ENCODE peak calls at places on chromosomes 6 and 20, in four cellular contexts. One of them, this sample, is unnamed.

GRCh38 chr6:106287215-106287614 is 38.3 kb downstream of the ATG5 start:
- DNase-seq in Peyer's patch: no peak
- DNase-seq in cardiac muscle cell: no peak
- DNase-seq in activated B cell treated with CpG ODN at 0.5 μM for 24 hours: no peak
- DNase-seq in this sample: no peak

GRCh38 chr6:156919819-156920379 is 142.7 kb downstream of the ARID1B start:
- DNase-seq in Peyer's patch: no peak
- DNase-seq in cardiac muscle cell: no peak
- DNase-seq in activated B cell treated with CpG ODN at 0.5 μM for 24 hours: no peak
- DNase-seq in this sample: no peak

GRCh38 chr6:56040271-56040670 is 164.9 kb upstream of the BMP5 start:
- DNase-seq in Peyer's patch: no peak
- DNase-seq in cardiac muscle cell: no peak
- DNase-seq in activated B cell treated with CpG ODN at 0.5 μM for 24 hours: no peak
- DNase-seq in this sample: no peak

GRCh38 chr20:40702504-40702903 is 13.5 kb upstream of the MAFB start:
- DNase-seq in Peyer's patch: no peak
- DNase-seq in cardiac muscle cell: no peak
- DNase-seq in activated B cell treated with CpG ODN at 0.5 μM for 24 hours: no peak
- DNase-seq in this sample: no peak

GRCh38 chr6:20826378-20826777 is 292.1 kb downstream of the CDKAL1 start:
- DNase-seq in Peyer's patch: no peak
- DNase-seq in cardiac muscle cell: no peak
- DNase-seq in activated B cell treated with CpG ODN at 0.5 μM for 24 hours: no peak
- DNase-seq in this sample: no peak

GRCh38 chr6:80502871-80503270 is 396.4 kb downstream of the BCKDHB start:
- DNase-seq in Peyer's patch: no peak
- DNase-seq in cardiac muscle cell: no peak
- DNase-seq in activated B cell treated with CpG ODN at 0.5 μM for 24 hours: no peak
- DNase-seq in this sample: no peak

GRCh38 chr20:48317578-48317977 is 510.2 kb downstream of the PREX1 start:
- DNase-seq in Peyer's patch: no peak
- DNase-seq in cardiac muscle cell: no peak
- DNase-seq in activated B cell treated with CpG ODN at 0.5 μM for 24 hours: no peak
- DNase-seq in this sample: no peak

GRCh38 chr20:24914388-24915241 is 34.5 kb upstream of the CST7 start:
- DNase-seq in Peyer's patch: no peak
- DNase-seq in cardiac muscle cell: no peak
- DNase-seq in activated B cell treated with CpG ODN at 0.5 μM for 24 hours: no peak
- DNase-seq in this sample: no peak

GRCh38 chr20:58711266-58712051 is 18.9 kb downstream of the NPEPL1 start:
- DNase-seq in Peyer's patch: peak; percentile 38
- DNase-seq in cardiac muscle cell: no peak
- DNase-seq in activated B cell treated with CpG ODN at 0.5 μM for 24 hours: no peak
- DNase-seq in this sample: no peak

GRCh38 chr20:25508083-25508770 is 77.1 kb downstream of the NINL start:
- DNase-seq in Peyer's patch: peak; percentile 84
- DNase-seq in cardiac muscle cell: no peak
- DNase-seq in activated B cell treated with CpG ODN at 0.5 μM for 24 hours: no peak
- DNase-seq in this sample: no peak

GRCh38 chr6:14423330-14423729 is 305.8 kb downstream of the CD83 start:
- DNase-seq in Peyer's patch: no peak
- DNase-seq in cardiac muscle cell: no peak
- DNase-seq in activated B cell treated with CpG ODN at 0.5 μM for 24 hours: no peak
- DNase-seq in this sample: no peak

GRCh38 chr6:24205020-24205492 is 79.0 kb downstream of the NRSN1 start:
- DNase-seq in Peyer's patch: no peak
- DNase-seq in cardiac muscle cell: peak; percentile 62
- DNase-seq in activated B cell treated with CpG ODN at 0.5 μM for 24 hours: no peak
- DNase-seq in this sample: no peak

GRCh38 chr6:106574729-106575458 is 54.4 kb downstream of the RTN4IP1 start:
- DNase-seq in Peyer's patch: no peak
- DNase-seq in cardiac muscle cell: no peak
- DNase-seq in activated B cell treated with CpG ODN at 0.5 μM for 24 hours: no peak
- DNase-seq in this sample: no peak

GRCh38 chr6:12189150-12189549 is 101.0 kb upstream of the EDN1 start:
- DNase-seq in Peyer's patch: no peak
- DNase-seq in cardiac muscle cell: no peak
- DNase-seq in activated B cell treated with CpG ODN at 0.5 μM for 24 hours: no peak
- DNase-seq in this sample: no peak

GRCh38 chr6:105509506-105510331 is 106.8 kb upstream of the PREP start:
- DNase-seq in Peyer's patch: no peak
- DNase-seq in cardiac muscle cell: peak; percentile 43
- DNase-seq in activated B cell treated with CpG ODN at 0.5 μM for 24 hours: no peak
- DNase-seq in this sample: no peak

GRCh38 chr6:122712093-122712863 is 67.2 kb upstream of the FABP7 start:
- DNase-seq in Peyer's patch: no peak
- DNase-seq in cardiac muscle cell: no peak
- DNase-seq in activated B cell treated with CpG ODN at 0.5 μM for 24 hours: no peak
- DNase-seq in this sample: no peak

GRCh38 chr6:81838031-81838430 is 85.5 kb upstream of the TENT5A start:
- DNase-seq in Peyer's patch: no peak
- DNase-seq in cardiac muscle cell: peak; percentile 35
- DNase-seq in activated B cell treated with CpG ODN at 0.5 μM for 24 hours: no peak
- DNase-seq in this sample: no peak

GRCh38 chr6:125671323-125671722 is 78.1 kb upstream of the HEY2 start:
- DNase-seq in Peyer's patch: no peak
- DNase-seq in cardiac muscle cell: no peak
- DNase-seq in activated B cell treated with CpG ODN at 0.5 μM for 24 hours: no peak
- DNase-seq in this sample: no peak

GRCh38 chr6:157552171-157552747 is 171.3 kb downstream of the ZDHHC14 start:
- DNase-seq in Peyer's patch: no peak
- DNase-seq in cardiac muscle cell: no peak
- DNase-seq in activated B cell treated with CpG ODN at 0.5 μM for 24 hours: no peak
- DNase-seq in this sample: no peak

GRCh38 chr6:136526196-136526930 is 23.9 kb downstream of the MAP7 start:
- DNase-seq in Peyer's patch: no peak
- DNase-seq in cardiac muscle cell: peak; percentile 69
- DNase-seq in activated B cell treated with CpG ODN at 0.5 μM for 24 hours: no peak
- DNase-seq in this sample: peak; percentile 60

GRCh38 chr6:154555075-154555677 is 44.7 kb upstream of the CNKSR3 start:
- DNase-seq in Peyer's patch: peak; percentile 65
- DNase-seq in cardiac muscle cell: no peak
- DNase-seq in activated B cell treated with CpG ODN at 0.5 μM for 24 hours: no peak
- DNase-seq in this sample: no peak

GRCh38 chr6:376823-377571 is 14.6 kb upstream of the IRF4 start:
- DNase-seq in Peyer's patch: peak; percentile 55
- DNase-seq in cardiac muscle cell: no peak
- DNase-seq in activated B cell treated with CpG ODN at 0.5 μM for 24 hours: no peak
- DNase-seq in this sample: no peak

GRCh38 chr6:53049389-53049788 is 15.8 kb upstream of the FBXO9 start:
- DNase-seq in Peyer's patch: no peak
- DNase-seq in cardiac muscle cell: peak; percentile 78
- DNase-seq in activated B cell treated with CpG ODN at 0.5 μM for 24 hours: no peak
- DNase-seq in this sample: no peak

GRCh38 chr20:17992847-17993508 is 24.2 kb downstream of the MGME1 start:
- DNase-seq in Peyer's patch: no peak
- DNase-seq in cardiac muscle cell: no peak
- DNase-seq in activated B cell treated with CpG ODN at 0.5 μM for 24 hours: no peak
- DNase-seq in this sample: no peak

GRCh38 chr20:63314015-63314471 is 21.1 kb downstream of the COL20A1 start:
- DNase-seq in Peyer's patch: no peak
- DNase-seq in cardiac muscle cell: no peak
- DNase-seq in activated B cell treated with CpG ODN at 0.5 μM for 24 hours: no peak
- DNase-seq in this sample: no peak

GRCh38 chr6:44062771-44063560 is 64.3 kb downstream of the MRPL14 start:
- DNase-seq in Peyer's patch: no peak
- DNase-seq in cardiac muscle cell: no peak
- DNase-seq in activated B cell treated with CpG ODN at 0.5 μM for 24 hours: no peak
- DNase-seq in this sample: peak; percentile 66
- TF ChIP-seq CTCF in Peyer's patch: no peak
- TF ChIP-seq CTCF in cardiac muscle cell: peak; percentile 58
- TF ChIP-seq CTCF in activated B cell treated with CpG ODN at 0.5 μM for 24 hours: no peak
- TF ChIP-seq CTCF in this sample: peak; percentile 68

GRCh38 chr6:42511803-42512422 is 51.9 kb upstream of the UBR2 start:
- DNase-seq in Peyer's patch: no peak
- DNase-seq in cardiac muscle cell: no peak
- DNase-seq in activated B cell treated with CpG ODN at 0.5 μM for 24 hours: no peak
- DNase-seq in this sample: no peak

GRCh38 chr6:42507901-42508300 is 55.9 kb upstream of the UBR2 start:
- DNase-seq in Peyer's patch: no peak
- DNase-seq in cardiac muscle cell: no peak
- DNase-seq in activated B cell treated with CpG ODN at 0.5 μM for 24 hours: no peak
- DNase-seq in this sample: no peak

GRCh38 chr6:42509765-42510164 is 54.1 kb upstream of the UBR2 start:
- DNase-seq in Peyer's patch: no peak
- DNase-seq in cardiac muscle cell: no peak
- DNase-seq in activated B cell treated with CpG ODN at 0.5 μM for 24 hours: no peak
- DNase-seq in this sample: no peak

GRCh38 chr6:42512498-42513042 is 51.3 kb upstream of the UBR2 start:
- DNase-seq in Peyer's patch: no peak
- DNase-seq in cardiac muscle cell: no peak
- DNase-seq in activated B cell treated with CpG ODN at 0.5 μM for 24 hours: no peak
- DNase-seq in this sample: no peak

DNA sequence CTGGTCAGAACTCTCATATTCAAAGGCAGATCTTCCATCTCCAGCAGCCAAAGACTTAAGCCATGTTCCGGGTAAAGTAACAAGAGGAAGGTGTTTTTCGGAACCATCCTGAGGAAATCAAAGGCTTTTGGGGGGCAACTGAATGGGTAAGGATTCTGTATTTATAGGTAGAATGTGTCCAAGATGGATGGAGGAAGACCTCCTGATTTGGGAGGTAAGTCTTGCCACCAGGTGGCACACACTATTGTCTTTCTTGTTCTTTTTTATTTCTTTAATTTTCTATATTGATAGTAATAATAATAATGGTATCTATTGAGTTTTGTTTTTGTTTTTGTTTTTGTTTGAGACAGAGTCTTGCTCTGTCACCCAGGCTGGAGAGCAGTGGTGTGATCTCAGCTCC is 53.0 kb upstream of the UBR2 start:
- DNase-seq in Peyer's patch: no peak
- DNase-seq in cardiac muscle cell: no peak
- DNase-seq in activated B cell treated with CpG ODN at 0.5 μM for 24 hours: no peak
- DNase-seq in this sample: no peak
- TF ChIP-seq CTCF in Peyer's patch: no peak
- TF ChIP-seq CTCF in cardiac muscle cell: no peak
- TF ChIP-seq CTCF in activated B cell treated with CpG ODN at 0.5 μM for 24 hours: no peak
- TF ChIP-seq CTCF in this sample: no peak

GRCh38 chr6:38194282-38194572 is 374.7 kb downstream of the ZFAND3 start:
- DNase-seq in Peyer's patch: no peak
- DNase-seq in cardiac muscle cell: no peak
- DNase-seq in activated B cell treated with CpG ODN at 0.5 μM for 24 hours: no peak
- DNase-seq in this sample: no peak

GRCh38 chr6:38195113-38195635 is 375.6 kb downstream of the ZFAND3 start:
- DNase-seq in Peyer's patch: no peak
- DNase-seq in cardiac muscle cell: no peak
- DNase-seq in activated B cell treated with CpG ODN at 0.5 μM for 24 hours: no peak
- DNase-seq in this sample: no peak

GRCh38 chr6:38194589-38194988 is 375.1 kb downstream of the ZFAND3 start:
- DNase-seq in Peyer's patch: no peak
- DNase-seq in cardiac muscle cell: no peak
- DNase-seq in activated B cell treated with CpG ODN at 0.5 μM for 24 hours: no peak
- DNase-seq in this sample: no peak

GRCh38 chr6:38193486-38194281 is 374.2 kb downstream of the ZFAND3 start:
- DNase-seq in Peyer's patch: no peak
- DNase-seq in cardiac muscle cell: no peak
- DNase-seq in activated B cell treated with CpG ODN at 0.5 μM for 24 hours: no peak
- DNase-seq in this sample: no peak

GRCh38 chr6:38198219-38198618 is 378.7 kb downstream of the ZFAND3 start:
- DNase-seq in Peyer's patch: no peak
- DNase-seq in cardiac muscle cell: peak; percentile 68
- DNase-seq in activated B cell treated with CpG ODN at 0.5 μM for 24 hours: no peak
- DNase-seq in this sample: no peak
- TF ChIP-seq CTCF in Peyer's patch: no peak
- TF ChIP-seq CTCF in cardiac muscle cell: no peak
- TF ChIP-seq CTCF in activated B cell treated with CpG ODN at 0.5 μM for 24 hours: no peak
- TF ChIP-seq CTCF in this sample: no peak

DNA sequence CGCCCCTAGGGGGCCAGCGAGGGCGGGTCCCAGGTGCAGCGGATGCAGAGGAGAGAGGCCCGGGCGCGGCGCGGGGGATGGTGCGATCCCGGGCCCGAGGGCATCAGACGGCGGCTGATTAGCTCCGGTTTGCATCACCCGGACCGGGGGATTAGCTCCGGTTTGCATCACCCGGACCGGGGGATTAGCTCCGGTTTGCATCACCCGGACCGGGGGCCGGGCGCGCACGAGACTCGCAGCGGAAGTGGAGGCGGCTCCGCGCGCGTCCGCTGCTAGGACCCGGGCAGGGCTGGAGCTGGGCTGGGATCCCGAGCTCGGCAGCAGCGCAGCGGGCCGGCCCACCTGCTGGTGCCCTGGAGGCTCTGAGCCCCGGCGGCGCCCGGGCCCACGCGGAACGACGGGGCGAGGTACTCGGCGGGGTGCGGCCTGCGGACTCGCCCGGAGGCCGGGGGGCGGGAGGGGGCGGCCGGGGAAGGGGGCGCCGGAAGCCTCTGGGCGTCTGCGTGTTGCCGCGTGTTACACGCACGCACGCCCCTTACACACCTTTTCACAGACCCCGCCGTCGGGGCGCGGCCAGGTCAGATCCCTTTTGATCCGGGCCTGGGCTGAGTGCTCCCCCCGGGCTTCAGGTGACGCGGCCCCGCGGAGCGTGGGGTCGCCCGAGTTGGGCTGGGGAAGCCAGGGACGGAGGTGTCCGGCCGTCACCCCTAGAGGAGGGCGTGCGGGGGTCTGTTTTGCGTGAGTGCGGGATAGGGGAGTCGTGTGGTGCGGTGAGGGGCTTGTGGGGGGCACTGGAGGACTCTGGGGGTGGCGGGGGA is 412 bp downstream of the TRIB3 start:
- DNase-seq in Peyer's patch: peak; percentile 78
- DNase-seq in cardiac muscle cell: peak; percentile 48
- DNase-seq in activated B cell treated with CpG ODN at 0.5 μM for 24 hours: peak; percentile 60
- DNase-seq in this sample: peak; percentile 70
- TF ChIP-seq CTCF in Peyer's patch: no peak
- TF ChIP-seq CTCF in cardiac muscle cell: peak; percentile 12
- TF ChIP-seq CTCF in activated B cell treated with CpG ODN at 0.5 μM for 24 hours: no peak
- TF ChIP-seq CTCF in this sample: no peak